ENCODE peak calls at places on chromosomes 7 and 10, in six cellular contexts. One of them, this sample, is unnamed.

GRCh38 chr7:151415375-151416112 is 5.7 kb upstream of the WDR86 start:
- DNase-seq in upper lobe of right lung: peak; percentile 41
- DNase-seq in CD8-positive, alpha-beta memory T cell: no peak
- DNase-seq in adipocyte: peak; percentile 76
- DNase-seq in neural progenitor cell: no peak
- DNase-seq in body of pancreas: peak; percentile 45
- DNase-seq in this sample: peak; percentile 32

GRCh38 chr10:46091080-46091833 is 45.2 kb upstream of the MSMB start:
- DNase-seq in upper lobe of right lung: no peak
- DNase-seq in CD8-positive, alpha-beta memory T cell: peak; percentile 48
- DNase-seq in adipocyte: no peak
- DNase-seq in neural progenitor cell: no peak
- DNase-seq in body of pancreas: no peak
- DNase-seq in this sample: no peak

GRCh38 chr7:112572669-112573301 is 92.0 kb downstream of the LSMEM1 start:
- DNase-seq in upper lobe of right lung: no peak
- DNase-seq in CD8-positive, alpha-beta memory T cell: no peak
- DNase-seq in adipocyte: no peak
- DNase-seq in neural progenitor cell: no peak
- DNase-seq in body of pancreas: peak; percentile 16
- DNase-seq in this sample: no peak

GRCh38 chr7:139457153-139457946 is 26.1 kb downstream of the KLRG2 start:
- DNase-seq in upper lobe of right lung: no peak
- DNase-seq in CD8-positive, alpha-beta memory T cell: no peak
- DNase-seq in adipocyte: peak; percentile 29
- DNase-seq in neural progenitor cell: no peak
- DNase-seq in body of pancreas: no peak
- DNase-seq in this sample: peak; percentile 63

GRCh38 chr7:146791344-146792300 is 675.0 kb downstream of the CNTNAP2 start:
- DNase-seq in upper lobe of right lung: no peak
- DNase-seq in CD8-positive, alpha-beta memory T cell: no peak
- DNase-seq in adipocyte: no peak
- DNase-seq in neural progenitor cell: peak; percentile 44
- DNase-seq in body of pancreas: no peak
- DNase-seq in this sample: no peak

GRCh38 chr7:33743594-33743993 is 161.7 kb upstream of the BMPER start:
- DNase-seq in upper lobe of right lung: no peak
- DNase-seq in CD8-positive, alpha-beta memory T cell: no peak
- DNase-seq in adipocyte: peak; percentile 89
- DNase-seq in neural progenitor cell: no peak
- DNase-seq in body of pancreas: no peak
- DNase-seq in this sample: peak; percentile 55

GRCh38 chr10:121303273-121303890 is 294.9 kb downstream of the FGFR2 start:
- DNase-seq in upper lobe of right lung: no peak
- DNase-seq in CD8-positive, alpha-beta memory T cell: no peak
- DNase-seq in adipocyte: no peak
- DNase-seq in neural progenitor cell: no peak
- DNase-seq in body of pancreas: no peak
- DNase-seq in this sample: no peak

GRCh38 chr10:16843252-16843870 is 26.1 kb upstream of the RSU1 start:
- DNase-seq in upper lobe of right lung: no peak
- DNase-seq in CD8-positive, alpha-beta memory T cell: no peak
- DNase-seq in adipocyte: peak; percentile 98
- DNase-seq in neural progenitor cell: peak; percentile 87
- DNase-seq in body of pancreas: no peak
- DNase-seq in this sample: no peak

GRCh38 chr10:133303206-133303605 is 5.5 kb downstream of the TUBGCP2 start:
- DNase-seq in upper lobe of right lung: no peak
- DNase-seq in CD8-positive, alpha-beta memory T cell: no peak
- DNase-seq in adipocyte: no peak
- DNase-seq in neural progenitor cell: no peak
- DNase-seq in body of pancreas: no peak
- DNase-seq in this sample: no peak

GRCh38 chr10:103968441-103969391 is 1.8 kb downstream of the SLK start:
- DNase-seq in upper lobe of right lung: no peak
- DNase-seq in CD8-positive, alpha-beta memory T cell: no peak
- DNase-seq in adipocyte: peak; percentile 39
- DNase-seq in neural progenitor cell: no peak
- DNase-seq in body of pancreas: no peak
- DNase-seq in this sample: no peak

GRCh38 chr10:104041891-104042535 is 43.7 kb downstream of the COL17A1 start:
- DNase-seq in upper lobe of right lung: no peak
- DNase-seq in CD8-positive, alpha-beta memory T cell: no peak
- DNase-seq in adipocyte: no peak
- DNase-seq in neural progenitor cell: no peak
- DNase-seq in body of pancreas: no peak
- DNase-seq in this sample: no peak

GRCh38 chr7:116736927-116737715 is 65.1 kb downstream of the MET start:
- DNase-seq in upper lobe of right lung: no peak
- DNase-seq in CD8-positive, alpha-beta memory T cell: no peak
- DNase-seq in adipocyte: peak; percentile 28
- DNase-seq in neural progenitor cell: no peak
- DNase-seq in body of pancreas: no peak
- DNase-seq in this sample: no peak

GRCh38 chr10:51244739-51245138 is 170.5 kb downstream of the PRKG1 start:
- DNase-seq in upper lobe of right lung: no peak
- DNase-seq in CD8-positive, alpha-beta memory T cell: no peak
- DNase-seq in adipocyte: peak; percentile 85
- DNase-seq in neural progenitor cell: peak; percentile 81
- DNase-seq in body of pancreas: no peak
- DNase-seq in this sample: peak; percentile 23

GRCh38 chr7:123615344-123615743 is 13.7 kb downstream of the ASB15 start:
- DNase-seq in upper lobe of right lung: no peak
- DNase-seq in CD8-positive, alpha-beta memory T cell: no peak
- DNase-seq in adipocyte: peak; percentile 91
- DNase-seq in neural progenitor cell: peak; percentile 17
- DNase-seq in body of pancreas: no peak
- DNase-seq in this sample: no peak

GRCh38 chr7:1223196-1224092 is 9.2 kb upstream of the UNCX start:
- DNase-seq in upper lobe of right lung: no peak
- DNase-seq in CD8-positive, alpha-beta memory T cell: no peak
- DNase-seq in adipocyte: no peak
- DNase-seq in neural progenitor cell: peak; percentile 61
- DNase-seq in body of pancreas: no peak
- DNase-seq in this sample: no peak

GRCh38 chr7:35993663-35994622 is 159.1 kb upstream of the EEPD1 start:
- DNase-seq in upper lobe of right lung: no peak
- DNase-seq in CD8-positive, alpha-beta memory T cell: no peak
- DNase-seq in adipocyte: peak; percentile 17
- DNase-seq in neural progenitor cell: peak; percentile 38
- DNase-seq in body of pancreas: no peak
- DNase-seq in this sample: peak; percentile 52

GRCh38 chr10:130434446-130435385 is 298.5 kb downstream of the GLRX3 start:
- DNase-seq in upper lobe of right lung: no peak
- DNase-seq in CD8-positive, alpha-beta memory T cell: no peak
- DNase-seq in adipocyte: no peak
- DNase-seq in neural progenitor cell: no peak
- DNase-seq in body of pancreas: no peak
- DNase-seq in this sample: no peak
- H3K9me3 ChIP-seq in upper lobe of right lung: no peaks in the 10 kb centered on the region
- H3K9me3 ChIP-seq in CD8-positive, alpha-beta memory T cell: no peaks in the 10 kb centered on the region
- H3K9me3 ChIP-seq in adipocyte: no peaks in the 10 kb centered on the region
- H3K9me3 ChIP-seq in neural progenitor cell: no peaks in the 10 kb centered on the region
- H3K9me3 ChIP-seq in body of pancreas: no peaks in the 10 kb centered on the region
- H3K9me3 ChIP-seq in this sample: no peaks in the 10 kb centered on the region

GRCh38 chr7:71708710-71709109 is 576.8 kb downstream of the GALNT17 start:
- DNase-seq in upper lobe of right lung: no peak
- DNase-seq in CD8-positive, alpha-beta memory T cell: no peak
- DNase-seq in adipocyte: no peak
- DNase-seq in neural progenitor cell: no peak
- DNase-seq in body of pancreas: no peak
- DNase-seq in this sample: no peak
- H3K36me3 ChIP-seq in upper lobe of right lung: no peaks in the 10 kb centered on the region
- H3K36me3 ChIP-seq in CD8-positive, alpha-beta memory T cell: no peaks in the 10 kb centered on the region
- H3K36me3 ChIP-seq in adipocyte: no peaks in the 10 kb centered on the region
- H3K36me3 ChIP-seq in neural progenitor cell: no peaks in the 10 kb centered on the region
- H3K36me3 ChIP-seq in body of pancreas: no peaks in the 10 kb centered on the region
- H3K36me3 ChIP-seq in this sample: no peaks in the 10 kb centered on the region

DNA sequence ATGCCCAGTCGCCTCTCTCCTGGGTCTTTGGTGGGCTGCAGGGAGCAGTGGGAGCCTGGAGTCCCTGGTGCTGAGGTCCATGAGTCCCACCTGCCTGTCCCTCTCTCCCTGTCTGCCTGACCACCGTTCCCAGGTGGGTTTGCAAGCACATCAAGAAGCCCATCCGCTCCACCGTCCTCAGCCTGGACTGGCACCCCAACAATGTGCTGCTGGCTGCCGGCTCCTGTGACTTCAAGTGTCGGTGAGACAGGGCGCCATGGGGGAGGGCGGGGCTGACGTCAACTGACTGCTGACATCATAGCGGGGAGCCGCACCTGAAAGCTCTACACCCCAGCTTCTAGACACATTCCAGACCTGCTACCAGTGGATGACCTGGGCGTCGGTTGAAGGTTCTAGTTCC is 15.2 kb downstream of the ARPC1B start:
- DNase-seq in upper lobe of right lung: no peak
- DNase-seq in CD8-positive, alpha-beta memory T cell: no peak
- DNase-seq in adipocyte: no peak
- DNase-seq in neural progenitor cell: no peak
- DNase-seq in body of pancreas: no peak
- DNase-seq in this sample: no peak
- H3K4me3 ChIP-seq in upper lobe of right lung: no peak overlapping the region
- H3K4me3 ChIP-seq in CD8-positive, alpha-beta memory T cell: no peak overlapping the region
- H3K4me3 ChIP-seq in adipocyte: no peak overlapping the region
- H3K4me3 ChIP-seq in neural progenitor cell: no peak overlapping the region
- H3K4me3 ChIP-seq in body of pancreas: no peak overlapping the region
- H3K4me3 ChIP-seq in this sample: no peak overlapping the region

GRCh38 chr10:83612050-83612449 is 527.3 kb upstream of the GHITM start:
- DNase-seq in upper lobe of right lung: no peak
- DNase-seq in CD8-positive, alpha-beta memory T cell: no peak
- DNase-seq in adipocyte: peak; percentile 83
- DNase-seq in neural progenitor cell: no peak
- DNase-seq in body of pancreas: no peak
- DNase-seq in this sample: no peak

GRCh38 chr10:83617692-83618325 is 521.5 kb upstream of the GHITM start:
- DNase-seq in upper lobe of right lung: no peak
- DNase-seq in CD8-positive, alpha-beta memory T cell: no peak
- DNase-seq in adipocyte: no peak
- DNase-seq in neural progenitor cell: no peak
- DNase-seq in body of pancreas: no peak
- DNase-seq in this sample: no peak

GRCh38 chr10:83607959-83608745 is 531.2 kb upstream of the GHITM start:
- DNase-seq in upper lobe of right lung: no peak
- DNase-seq in CD8-positive, alpha-beta memory T cell: no peak
- DNase-seq in adipocyte: peak; percentile 54
- DNase-seq in neural progenitor cell: no peak
- DNase-seq in body of pancreas: no peak
- DNase-seq in this sample: peak; percentile 3

DNA sequence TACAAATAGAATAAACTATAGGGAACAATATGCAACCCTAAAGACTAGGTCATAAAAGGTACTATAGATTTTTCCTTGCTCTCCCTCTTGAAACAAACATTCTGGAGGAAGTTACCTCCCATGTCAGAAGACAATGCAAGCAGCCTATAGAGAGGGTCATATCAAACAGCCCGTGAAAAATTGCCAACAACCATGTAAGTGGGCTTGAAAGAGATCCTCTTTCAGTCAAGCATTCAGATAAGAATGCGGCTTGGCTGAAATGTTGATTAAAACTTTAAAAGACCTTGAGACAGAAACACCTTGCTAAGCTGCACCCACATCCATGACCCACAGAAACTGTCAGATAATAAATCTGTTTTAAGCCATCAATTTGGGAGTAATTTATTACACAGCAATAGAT is 526.6 kb upstream of the GHITM start:
- DNase-seq in upper lobe of right lung: no peak
- DNase-seq in CD8-positive, alpha-beta memory T cell: no peak
- DNase-seq in adipocyte: no peak
- DNase-seq in neural progenitor cell: no peak
- DNase-seq in body of pancreas: no peak
- DNase-seq in this sample: no peak
- H3K9me3 ChIP-seq in upper lobe of right lung: no peaks in the 10 kb centered on the region
- H3K9me3 ChIP-seq in CD8-positive, alpha-beta memory T cell: no peaks in the 10 kb centered on the region
- H3K9me3 ChIP-seq in adipocyte: no peaks in the 10 kb centered on the region
- H3K9me3 ChIP-seq in neural progenitor cell: no peaks in the 10 kb centered on the region
- H3K9me3 ChIP-seq in body of pancreas: no peaks in the 10 kb centered on the region
- H3K9me3 ChIP-seq in this sample: peaks cover 4% of the 10 kb centered on the region

GRCh38 chr10:90866050-90866598 is 5.7 kb upstream of the RPP30 start:
- DNase-seq in upper lobe of right lung: no peak
- DNase-seq in CD8-positive, alpha-beta memory T cell: no peak
- DNase-seq in adipocyte: no peak
- DNase-seq in neural progenitor cell: no peak
- DNase-seq in body of pancreas: no peak
- DNase-seq in this sample: no peak

GRCh38 chr10:90865400-90865799 is 6.4 kb upstream of the RPP30 start:
- DNase-seq in upper lobe of right lung: no peak
- DNase-seq in CD8-positive, alpha-beta memory T cell: no peak
- DNase-seq in adipocyte: peak; percentile 82
- DNase-seq in neural progenitor cell: no peak
- DNase-seq in body of pancreas: no peak
- DNase-seq in this sample: no peak

GRCh38 chr10:90872648-90873020 is 860 bp downstream of the RPP30 start:
- DNase-seq in upper lobe of right lung: no peak
- DNase-seq in CD8-positive, alpha-beta memory T cell: no peak
- DNase-seq in adipocyte: no peak
- DNase-seq in neural progenitor cell: no peak
- DNase-seq in body of pancreas: no peak
- DNase-seq in this sample: no peak

GRCh38 chr10:90871761-90872647 is at the start of gene RPP30:
- DNase-seq in upper lobe of right lung: peak; percentile 92
- DNase-seq in CD8-positive, alpha-beta memory T cell: peak; percentile 84
- DNase-seq in adipocyte: peak; percentile 93
- DNase-seq in neural progenitor cell: peak; percentile 89
- DNase-seq in body of pancreas: peak; percentile 80
- DNase-seq in this sample: peak; percentile 83

DNA sequence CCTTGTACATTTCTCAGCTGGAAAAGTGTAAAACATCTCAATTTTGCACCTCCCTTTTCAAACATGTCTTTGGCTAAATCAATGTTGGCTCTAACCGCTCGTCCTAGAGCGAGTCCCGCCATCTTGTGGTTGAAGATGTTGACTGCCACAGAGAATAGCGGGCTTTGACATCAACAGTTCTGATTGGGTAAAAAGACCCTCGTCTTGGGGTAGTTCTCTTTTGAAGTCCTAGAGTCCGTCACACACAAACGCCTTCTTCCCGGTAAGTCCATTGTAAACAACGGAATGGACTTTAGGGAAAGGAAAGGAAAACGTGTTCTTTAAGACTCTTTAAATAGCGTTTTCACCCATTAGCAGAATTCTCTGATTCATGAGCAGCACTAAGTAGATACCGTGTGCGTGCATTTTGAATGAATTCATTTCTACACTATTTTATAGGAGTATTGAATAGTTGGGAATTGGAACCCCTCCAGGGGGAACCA is 454 bp upstream of the RPP30 start:
- DNase-seq in upper lobe of right lung: no peak
- DNase-seq in CD8-positive, alpha-beta memory T cell: peak; percentile 49
- DNase-seq in adipocyte: peak; percentile 86
- DNase-seq in neural progenitor cell: peak; percentile 88
- DNase-seq in body of pancreas: peak; percentile 26
- DNase-seq in this sample: peak; percentile 35
- H3K36me3 ChIP-seq in upper lobe of right lung: peaks cover 11% of the 10 kb centered on the region
- H3K36me3 ChIP-seq in CD8-positive, alpha-beta memory T cell: peaks cover 6% of the 10 kb centered on the region
- H3K36me3 ChIP-seq in adipocyte: peaks cover 10% of the 10 kb centered on the region
- H3K36me3 ChIP-seq in neural progenitor cell: no peaks in the 10 kb centered on the region
- H3K36me3 ChIP-seq in body of pancreas: no peaks in the 10 kb centered on the region
- H3K36me3 ChIP-seq in this sample: peaks cover 12% of the 10 kb centered on the region